ENCODE peak calls at places on chromosomes 2 and 18, in six cellular contexts. C is H9; Z is stimulated activated CD4-positive, alpha-beta T cell treated with anti-CD3 and anti-CD28 coated beads, Interleukin-1b, Interleukin-23, amount 100 ng/mL, for 24 hours; E is dermis blood vessel endothelial cell; W is cardiac muscle cell; D is activated naive CD4-positive, alpha-beta T cell treated with anti-CD3 and anti-CD28 coated beads for 36 hours. J is an unnamed sample.

GRCh38 chr2:64391459-64391858 is 62.5 kb upstream of the LGALSL start:
- DNase-seq in E (no peak), W (no peak), D (no peak), C (no peak), Z (no peak), J (no peak)

GRCh38 chr2:207926133-207927076 is 98.9 kb downstream of the PLEKHM3 start:
- DNase-seq in W (no peak), C (no peak), E (peak; percentile 69), D (no peak), Z (no peak), J (peak; percentile 56)

GRCh38 chr2:210268281-210268680 is 43.0 kb upstream of the ACADL start:
- DNase-seq in W (no peak), E (no peak), D (no peak), Z (no peak), C (no peak), J (no peak)

GRCh38 chr2:11080253-11081115 is 74.8 kb upstream of the SLC66A3 start:
- DNase-seq in W (no peak), C (peak; percentile 41), E (no peak), Z (no peak), D (no peak), J (no peak)

GRCh38 chr18:24678113-24678512 is 217.7 kb downstream of the HRH4 start:
- DNase-seq in C (no peak), W (no peak), Z (no peak), E (no peak), D (no peak), J (no peak)

GRCh38 chr2:121085801-121086200 is 199.2 kb downstream of the TFCP2L1 start:
- DNase-seq in D (no peak), Z (no peak), E (no peak), W (peak; percentile 26), C (no peak), J (no peak)

GRCh38 chr2:228703099-228703498 is 521.6 kb upstream of the SPHKAP start:
- DNase-seq in C (no peak), E (no peak), D (no peak), Z (no peak), W (no peak), J (no peak)

GRCh38 chr2:137964066-137964858 is at the start of gene HNMT:
- DNase-seq in E (peak; percentile 60), C (peak; percentile 52), Z (no peak), D (no peak), W (peak; percentile 45), J (peak; percentile 67)

GRCh38 chr18:74499633-74500032 is 3.5 kb downstream of the CNDP2 start:
- DNase-seq in W (no peak), C (peak; percentile 57), E (peak; percentile 74), D (peak; percentile 66), Z (no peak), J (no peak)

GRCh38 chr2:227221120-227221519 is 56.7 kb downstream of the COL4A3 start:
- DNase-seq in D (no peak), C (no peak), E (no peak), Z (no peak), W (no peak), J (no peak)

GRCh38 chr2:28063492-28063962 is 173.0 kb downstream of the BABAM2 start:
- DNase-seq in C (no peak), Z (no peak), D (no peak), E (no peak), W (no peak), J (peak; percentile 39)

GRCh38 chr2:46353509-46353908 is 56.3 kb downstream of the EPAS1 start:
- DNase-seq in Z (no peak), E (no peak), W (no peak), C (no peak), D (no peak), J (no peak)

GRCh38 chr18:23881778-23882177 is 132.8 kb upstream of the TTC39C start:
- DNase-seq in D (no peak), W (peak; percentile 36), C (no peak), E (no peak), Z (no peak), J (no peak)

GRCh38 chr2:54964271-54964670 is 86.0 kb downstream of the RTN4 start:
- DNase-seq in Z (no peak), E (no peak), W (no peak), D (no peak), C (no peak), J (no peak)

GRCh38 chr2:189128961-189129360 is 50.6 kb downstream of the COL5A2 start:
- DNase-seq in D (no peak), E (no peak), Z (no peak), C (no peak), W (no peak), J (peak; percentile 50)

GRCh38 chr2:104793971-104794370 is 59.9 kb upstream of the POU3F3 start:
- DNase-seq in E (no peak), Z (no peak), C (no peak), W (no peak), D (no peak), J (no peak)

GRCh38 chr2:179129574-179130238 is 79.8 kb upstream of the CCDC141 start:
- DNase-seq in C (no peak), W (peak; percentile 19), D (peak; percentile 35), Z (no peak), E (peak; percentile 51), J (no peak)

GRCh38 chr2:83517727-83518368 is 941.2 kb downstream of the SUCLG1 start:
- DNase-seq in E (no peak), C (peak; percentile 33), Z (no peak), W (no peak), D (no peak), J (no peak)

J was measured in AG09309.